ENCODE peak calls at places on chromosomes 3 and 15, in six cellular contexts. B is A673, S is stomach, O is Peyer's patch, L is cardiac muscle cell, Q is BE2C. P is an unnamed sample. For H3K36me3 and H3K4me1, the result is how much of the 10 kb centered on the place peaks cover.

GRCh38 chr3:114194750-114195149 is 15.9 kb upstream of the DRD3 start:
- DNase-seq in B (no peak), S (no peak), O (no peak), L (no peak), Q (no peak), P (no peak)

GRCh38 chr3:181417748-181418147 is 294.0 kb upstream of the SOX2 start:
- DNase-seq in B (no peak), S (no peak), O (no peak), L (no peak), Q (peak), P (peak)

GRCh38 chr3:12670789-12671450 is 7.0 kb upstream of the RAF1 start:
- DNase-seq in B (no peak), S (no peak), O (no peak), L (no peak), Q (no peak), P (no peak)

GRCh38 chr3:117444175-117444574 is 734.6 kb downstream of the TUSC7 start:
- DNase-seq in B (no peak), S (no peak), O (no peak), L (no peak), Q (no peak), P (no peak)

GRCh38 chr15:71920573-71920972 is 110.2 kb downstream of the NR2E3 start:
- DNase-seq in B (no peak), S (no peak), O (no peak), L (no peak), Q (no peak), P (no peak)

GRCh38 chr15:60370804-60371700 is 26.7 kb downstream of the ANXA2 start:
- DNase-seq in B (peak), S (peak), O (peak), L (peak), Q (peak), P (peak)

GRCh38 chr3:147620906-147621305 is 211.7 kb downstream of the ZIC1 start:
- DNase-seq in B (no peak), S (no peak), O (no peak), L (no peak), Q (no peak), P (no peak)

GRCh38 chr3:115626711-115627110 is 3.4 kb downstream of the GAP43 start:
- DNase-seq in B (peak), S (no peak), O (no peak), L (no peak), Q (no peak), P (no peak)

GRCh38 chr3:58111513-58112184 is 99.1 kb downstream of the DNASE1L3 start:
- DNase-seq in B (no peak), S (peak), O (peak), L (no peak), Q (no peak), P (no peak)

GRCh38 chr3:190517696-190518095 is 3.8 kb downstream of the IL1RAP start:
- DNase-seq in B (peak), S (no peak), O (no peak), L (peak), Q (no peak), P (no peak)

GRCh38 chr3:128709506-128710210 is 16.3 kb upstream of the RAB7A start:
- DNase-seq in B (no peak), S (peak), O (no peak), L (no peak), Q (no peak), P (no peak)

GRCh38 chr15:70248116-70249025 is 150.7 kb upstream of the TLE3 start:
- DNase-seq in B (peak), S (no peak), O (no peak), L (peak), Q (peak), P (peak)

GRCh38 chr3:111910806-111911205 is 51.7 kb downstream of the PHLDB2 start:
- DNase-seq in B (no peak), S (no peak), O (no peak), L (peak), Q (no peak), P (no peak)

GRCh38 chr15:25710184-25710583 is 152.9 kb downstream of the ATP10A start:
- DNase-seq in B (peak), S (peak), O (peak), L (peak), Q (peak), P (peak)

GRCh38 chr3:193903257-193903807 is 232.6 kb upstream of the HES1 start:
- DNase-seq in B (no peak), S (no peak), O (no peak), L (no peak), Q (no peak), P (no peak)

GRCh38 chr15:70866982-70867644 is 13.2 kb upstream of the LARP6 start:
- DNase-seq in B (no peak), S (no peak), O (no peak), L (peak), Q (no peak), P (no peak)

GRCh38 chr3:184632551-184632950 is 71.0 kb downstream of the EPHB3 start:
- DNase-seq in B (no peak), S (peak), O (peak), L (no peak), Q (no peak), P (no peak)

GRCh38 chr3:29635888-29636287 is 355.0 kb downstream of the RBMS3 start:
- DNase-seq in B (no peak), S (no peak), O (no peak), L (no peak), Q (no peak), P (no peak)

GRCh38 chr15:90581771-90582471 is 52.2 kb downstream of the CRTC3 start:
- DNase-seq in B (no peak), S (no peak), O (no peak), L (no peak), Q (no peak), P (no peak)

GRCh38 chr3:66598168-66598567 is 97.3 kb upstream of the LRIG1 start:
- DNase-seq in B (peak), S (no peak), O (no peak), L (no peak), Q (no peak), P (no peak)

GRCh38 chr15:40772014-40772413 is 2.2 kb downstream of the C15orf62 start:
- DNase-seq in B (no peak), S (no peak), O (no peak), L (no peak), Q (peak), P (no peak)

GRCh38 chr15:53525894-53526293 is 233.6 kb downstream of the WDR72 start:
- DNase-seq in B (no peak), S (no peak), O (no peak), L (no peak), Q (no peak), P (no peak)

DNA sequence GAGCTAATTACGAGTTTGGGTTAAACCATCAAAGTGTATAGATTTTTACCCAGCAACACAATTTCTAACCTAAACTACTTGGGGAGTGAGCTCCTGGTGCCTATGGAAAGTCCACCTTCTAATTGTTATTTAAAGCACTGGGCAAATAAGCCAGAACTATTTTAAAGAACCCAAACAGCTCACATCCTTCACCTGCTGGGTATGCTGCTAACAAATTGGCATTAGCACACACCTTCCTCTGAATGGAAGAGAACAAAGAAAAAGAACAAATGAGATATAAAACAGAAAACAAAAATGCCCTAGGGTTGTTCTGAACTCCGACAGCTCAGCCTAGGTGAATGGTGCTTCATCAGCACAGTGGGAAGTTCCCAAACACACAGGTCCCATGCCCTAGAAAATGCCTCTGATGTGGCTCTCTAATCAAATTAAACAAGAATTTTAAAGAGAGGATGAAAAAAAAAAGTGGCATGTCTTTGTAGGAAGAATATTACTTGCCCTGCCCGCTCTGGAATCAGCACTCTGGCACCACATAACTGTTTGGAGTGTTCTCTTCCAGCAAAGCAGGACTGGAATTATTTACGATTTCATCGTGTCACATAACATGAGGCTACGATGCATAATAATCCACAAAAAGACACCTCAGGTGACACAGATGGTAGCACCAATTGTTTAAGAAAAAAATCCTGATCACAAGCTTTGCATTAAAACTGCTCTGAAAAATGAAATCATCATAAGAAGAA is 334.4 kb downstream of the GBE1 start:
- DNase-seq in B (no peak), S (no peak), O (no peak), L (no peak), Q (no peak), P (no peak)
- H3K4me3 ChIP-seq in B (no peak), S (no peak), O (no peak), L (no peak), Q (no peak), P (no peak)

GRCh38 chr3:119434703-119435102 is 28.7 kb downstream of the TMEM39A start:
- DNase-seq in B (no peak), S (no peak), O (no peak), L (no peak), Q (no peak), P (no peak)
- H3K36me3 ChIP-seq in B (half or more), S (half or more), O (half or more), L (half or more), Q (half or more), P (half or more)

GRCh38 chr15:74320358-74321247 is 46.8 kb downstream of the CYP11A1 start:
- DNase-seq in B (peak), S (peak), O (peak), L (peak), Q (peak), P (peak)
- H3K4me1 ChIP-seq in B (under half), S (under half), O (under half), L (under half), Q (under half), P (under half)

GRCh38 chr15:89399070-89399389 is 64.4 kb upstream of the POLG start:
- DNase-seq in B (no peak), S (no peak), O (no peak), L (no peak), Q (no peak), P (no peak)

GRCh38 chr15:89395996-89396395 is 61.4 kb upstream of the POLG start:
- DNase-seq in B (no peak), S (no peak), O (no peak), L (no peak), Q (no peak), P (no peak)

GRCh38 chr15:89397653-89398023 is 63.0 kb upstream of the POLG start:
- DNase-seq in B (no peak), S (no peak), O (no peak), L (no peak), Q (no peak), P (no peak)

GRCh38 chr15:89395461-89395875 is 60.8 kb upstream of the POLG start:
- DNase-seq in B (no peak), S (no peak), O (no peak), L (no peak), Q (no peak), P (no peak)

GRCh38 chr15:89396723-89397652 is 62.4 kb upstream of the POLG start:
- DNase-seq in B (no peak), S (no peak), O (no peak), L (no peak), Q (no peak), P (no peak)
- H3K4me3 ChIP-seq in B (no peak), S (no peak), O (no peak), L (no peak), Q (no peak), P (no peak)

DNA sequence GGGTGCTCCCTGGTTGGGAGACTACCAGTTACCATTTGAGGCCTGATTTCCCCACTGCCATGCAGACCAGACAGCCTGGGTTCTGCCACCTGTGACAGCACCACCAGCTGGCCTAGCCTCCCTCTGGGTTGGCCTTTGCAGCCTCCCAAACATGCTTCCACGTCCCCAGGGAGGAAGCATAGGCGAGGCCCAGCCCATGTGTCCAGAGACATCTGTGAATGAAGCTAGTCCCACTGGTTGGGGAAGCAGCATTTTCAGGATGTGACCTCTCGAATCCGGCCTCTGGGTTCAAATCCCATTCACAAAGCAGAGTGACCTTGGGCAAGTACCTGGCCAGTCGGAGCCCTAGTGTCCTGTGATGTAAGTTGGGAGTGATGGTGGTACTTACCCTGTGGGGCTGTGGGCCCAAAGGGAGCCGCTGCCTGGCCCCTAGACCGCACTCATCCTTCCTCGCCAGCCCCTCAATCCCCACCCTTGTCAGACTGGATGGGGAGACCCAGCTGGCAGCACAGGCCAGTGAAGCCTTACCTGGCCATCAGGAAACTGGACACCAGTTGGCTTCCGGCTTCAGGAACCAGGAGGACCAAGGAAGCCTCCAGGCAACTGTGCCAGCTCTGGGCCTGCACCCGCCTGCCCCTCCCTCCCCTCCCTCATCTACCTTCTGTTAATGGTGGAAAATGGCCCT is 6.0 kb downstream of the KLF15 start:
- DNase-seq in B (no peak), S (no peak), O (peak), L (no peak), Q (no peak), P (no peak)
- H3K36me3 ChIP-seq in B (half or more), S (half or more), O (under half), L (under half), Q (under half), P (under half)

GRCh38 chr3:172290457-172290856 is 157.8 kb downstream of the GHSR start:
- DNase-seq in B (no peak), S (no peak), O (no peak), L (no peak), Q (no peak), P (no peak)
- H3K4me1 ChIP-seq in B (under half), S (half or more), O (under half), L (half or more), Q (under half), P (under half)

P was measured in HAP-1.